ENCODE peak calls at places on chromosomes 5 and 9, in nine cellular contexts. I is Peyer's patch, S is heart left ventricle, V is uterus, M is esophagus squamous epithelium, U is breast epithelium, J is adrenal gland, K is IMR-90, R is suprapubic skin. B is an unnamed sample.

GRCh38 chr9:128276574-128277270 is 646 bp downstream of the SWI5 start:
- DNase-seq in J (peak; percentile 46), R (peak; percentile 84), I (peak; percentile 56), K (peak; percentile 34), S (peak; percentile 56), M (no peak), U (no peak), V (peak; percentile 58), B (peak; percentile 10)

GRCh38 chr5:14854806-14855205 is 16.8 kb downstream of the ANKH start:
- DNase-seq in U (no peak), I (peak; percentile 55), R (no peak), M (no peak), J (no peak), S (no peak), K (no peak), V (no peak), B (no peak)

GRCh38 chr5:160899735-160900134 is 47.7 kb upstream of the ATP10B start:
- DNase-seq in M (no peak), V (no peak), J (no peak), I (no peak), K (no peak), U (no peak), S (no peak), R (no peak), B (no peak)

GRCh38 chr5:103224118-103224893 is 34.3 kb upstream of the MACIR start:
- DNase-seq in K (peak; percentile 75), J (peak; percentile 60), S (no peak), M (no peak), R (no peak), U (no peak), V (no peak), I (peak; percentile 63), B (peak; percentile 9)

GRCh38 chr5:91128604-91129003 is 254.5 kb downstream of the ARRDC3 start:
- DNase-seq in R (no peak), I (no peak), V (no peak), J (no peak), S (no peak), U (no peak), M (no peak), K (peak; percentile 25), B (no peak)

GRCh38 chr9:126516561-126516935 is 97.2 kb upstream of the LMX1B start:
- DNase-seq in I (no peak), M (no peak), J (no peak), S (no peak), V (no peak), R (peak; percentile 44), U (no peak), K (no peak), B (no peak)

GRCh38 chr5:76626738-76627137 is 3.5 kb upstream of the F2RL2 start:
- DNase-seq in S (no peak), K (no peak), U (no peak), I (no peak), M (no peak), R (no peak), J (no peak), V (no peak), B (no peak)

GRCh38 chr9:4442806-4443205 is 47.5 kb upstream of the SLC1A1 start:
- DNase-seq in I (no peak), U (no peak), K (no peak), R (no peak), M (no peak), V (no peak), S (no peak), J (no peak), B (no peak)

GRCh38 chr9:120845255-120845654 is 2.5 kb upstream of the PSMD5 start:
- DNase-seq in U (no peak), J (no peak), M (no peak), I (no peak), V (no peak), S (no peak), K (peak; percentile 52), R (no peak), B (no peak)

GRCh38 chr5:177607452-177608192 is 7.7 kb downstream of the B4GALT7 start:
- DNase-seq in J (peak; percentile 91), U (peak; percentile 68), R (no peak), I (peak; percentile 86), V (peak; percentile 72), S (peak; percentile 74), K (peak; percentile 76), M (no peak), B (peak; percentile 79)

GRCh38 chr9:136724772-136725171 is 12.4 kb downstream of the DIPK1B start:
- DNase-seq in R (no peak), I (no peak), J (no peak), M (no peak), S (no peak), V (no peak), K (no peak), U (no peak), B (no peak)
- H3K4me1 ChIP-seq in R (peaks cover 82% of the 10 kb centered on the region), I (no peaks in the 10 kb centered on the region), J (peaks cover 29% of the 10 kb centered on the region), M (peaks cover 94% of the 10 kb centered on the region), S (peaks cover 63% of the 10 kb centered on the region), V (peaks cover 20% of the 10 kb centered on the region), K (peaks cover 25% of the 10 kb centered on the region), U (peaks cover 14% of the 10 kb centered on the region), B (peaks cover 14% of the 10 kb centered on the region)

GRCh38 chr5:82563745-82564144 is 285.6 kb upstream of the RPS23 start:
- DNase-seq in R (no peak), I (no peak), U (no peak), V (no peak), S (no peak), J (no peak), K (no peak), M (no peak), B (no peak)
- TF ChIP-seq POLR2A in R (no peak), I (no peak), U (no peak), V (no peak), S (no peak), J (no peak), K (no peak), M (no peak), B (no peak)

DNA sequence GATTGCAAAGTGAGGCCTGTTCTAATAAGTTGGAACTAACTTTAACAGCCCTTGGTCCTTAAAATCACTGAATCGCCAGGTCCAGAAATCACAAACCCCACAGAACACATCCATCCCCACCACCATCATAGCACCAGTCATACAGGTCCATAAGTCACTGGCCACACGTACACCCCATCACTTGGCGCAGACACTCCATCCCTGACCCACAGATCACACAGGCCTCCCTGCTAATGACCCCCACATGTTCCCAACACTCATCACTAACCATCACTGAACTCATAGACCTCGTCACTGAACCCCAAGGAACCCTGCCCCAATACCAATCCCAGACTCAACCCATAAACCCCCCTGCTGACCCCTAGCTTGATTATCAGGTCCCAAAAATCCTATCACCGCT is 41.2 kb upstream of the ZNF300 start:
- DNase-seq in I (no peak), K (no peak), J (no peak), V (no peak), R (no peak), S (no peak), U (no peak), M (no peak), B (no peak)
- H3K9me3 ChIP-seq in I (peaks cover 9% of the 10 kb centered on the region), K (peaks cover 33% of the 10 kb centered on the region), J (no peaks in the 10 kb centered on the region), V (no peaks in the 10 kb centered on the region), R (peaks cover 18% of the 10 kb centered on the region), S (peaks cover 90% of the 10 kb centered on the region), U (peaks cover 98% of the 10 kb centered on the region), M (peaks cover 88% of the 10 kb centered on the region), B (no peaks in the 10 kb centered on the region)

GRCh38 chr9:136751814-136752213 is 3.5 kb upstream of the LCN6 start:
- DNase-seq in K (no peak), U (no peak), R (no peak), I (no peak), M (no peak), S (no peak), J (no peak), V (no peak), B (no peak)

GRCh38 chr9:136756134-136756438 is 2.0 kb downstream of the LCN8 start:
- DNase-seq in S (no peak), J (no peak), R (no peak), M (no peak), U (no peak), K (no peak), V (no peak), I (no peak), B (no peak)

GRCh38 chr9:136754626-136755284 is 3.3 kb downstream of the LCN8 start:
- DNase-seq in I (no peak), M (no peak), R (no peak), U (no peak), J (no peak), S (no peak), K (no peak), V (no peak), B (no peak)

GRCh38 chr9:136753371-136754058 is 4.5 kb downstream of the LCN8 start:
- DNase-seq in S (peak; percentile 17), V (no peak), K (no peak), I (no peak), J (no peak), U (no peak), R (no peak), M (no peak), B (no peak)

DNA sequence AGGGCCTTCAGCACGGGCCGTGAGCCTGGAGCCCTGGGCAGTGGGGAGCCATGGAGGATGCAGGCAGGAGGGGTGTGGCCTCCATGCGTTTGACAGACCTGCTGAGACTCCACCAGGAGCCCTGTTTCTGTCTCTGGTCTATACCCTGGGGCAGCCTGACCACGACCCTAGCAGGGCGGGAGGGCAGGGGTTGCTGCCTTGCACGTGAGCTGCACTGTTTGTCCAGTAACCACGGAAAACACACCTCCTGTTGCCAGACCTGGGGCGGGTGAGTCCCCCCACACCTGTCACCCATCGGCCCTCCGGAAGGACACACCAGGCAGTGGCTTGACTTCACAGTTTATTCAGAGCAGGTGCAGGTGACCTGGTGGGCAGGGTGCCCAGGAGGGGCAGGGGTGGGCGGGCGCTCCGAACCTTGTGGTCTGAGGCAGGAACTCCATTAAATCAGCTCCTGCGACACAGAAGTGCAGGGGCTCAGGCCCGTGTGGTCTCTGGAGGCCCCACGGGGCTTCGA is 3.9 kb downstream of the LCN8 start:
- DNase-seq in R (no peak), M (no peak), V (no peak), J (no peak), K (no peak), I (no peak), S (no peak), U (no peak), B (no peak)
- H3K4me1 ChIP-seq in R (no peaks in the 10 kb centered on the region), M (no peaks in the 10 kb centered on the region), V (no peaks in the 10 kb centered on the region), J (peaks cover 2% of the 10 kb centered on the region), K (no peaks in the 10 kb centered on the region), I (no peaks in the 10 kb centered on the region), S (peaks cover 9% of the 10 kb centered on the region), U (no peaks in the 10 kb centered on the region), B (no peaks in the 10 kb centered on the region)

GRCh38 chr9:137590469-137591383 is at the start of gene ZMYND19:
- DNase-seq in I (peak; percentile 94), V (peak; percentile 90), J (peak; percentile 88), R (peak; percentile 88), K (peak; percentile 81), M (peak; percentile 57), U (peak; percentile 87), S (peak; percentile 91), B (peak; percentile 85)
- TF ChIP-seq POLR2A in I (no peak), V (peak; percentile 14), J (no peak), R (no peak), K (peak; percentile 45), M (no peak), U (no peak), S (peak; percentile 17), B (peak; percentile 40)